ENCODE peak calls at places on chromosomes 2 and 18, in six cellular contexts. B is SK-N-SH, I is GM23338, O is iPS DF 6.9, P is brain microvascular endothelial cell, A is Peyer's patch. V is an unnamed sample. For H3K36me3, the result is how much of the 10 kb centered on the place peaks cover.

GRCh38 chr2:56244911-56245530 is 61.2 kb downstream of the CCDC85A start:
- DNase-seq in B (no peak), I (no peak), O (no peak), P (no peak), A (no peak), V (no peak)

GRCh38 chr2:58932801-58933200 is 691.7 kb upstream of the FANCL start:
- DNase-seq in B (no peak), I (no peak), O (no peak), P (no peak), A (no peak), V (no peak)

GRCh38 chr18:70522183-70522582 is 233.3 kb downstream of the SOCS6 start:
- DNase-seq in B (no peak), I (no peak), O (no peak), P (no peak), A (no peak), V (no peak)

GRCh38 chr2:48107326-48107925 is 201.1 kb upstream of the FBXO11 start:
- DNase-seq in B (no peak), I (peak), O (no peak), P (peak), A (no peak), V (no peak)

GRCh38 chr2:177984739-177985138 is 87.8 kb downstream of the PDE11A start:
- DNase-seq in B (peak), I (no peak), O (no peak), P (no peak), A (no peak), V (no peak)

GRCh38 chr2:97738236-97739019 is 25.1 kb downstream of the ZAP70 start:
- DNase-seq in B (no peak), I (no peak), O (no peak), P (no peak), A (no peak), V (no peak)

GRCh38 chr18:55634545-55634944 is 46.6 kb upstream of the TCF4 start:
- DNase-seq in B (no peak), I (no peak), O (no peak), P (peak), A (no peak), V (no peak)

GRCh38 chr2:157809212-157809611 is 66.9 kb downstream of the ACVR1 start:
- DNase-seq in B (no peak), I (no peak), O (no peak), P (peak), A (no peak), V (no peak)

GRCh38 chr2:176818653-176819052 is 393.9 kb upstream of the HNRNPA3 start:
- DNase-seq in B (no peak), I (peak), O (no peak), P (no peak), A (no peak), V (no peak)

GRCh38 chr18:9631814-9632496 is 17.6 kb upstream of the PPP4R1 start:
- DNase-seq in B (no peak), I (no peak), O (no peak), P (peak), A (no peak), V (no peak)

GRCh38 chr2:190069936-190070696 is 7.6 kb upstream of the MSTN start:
- DNase-seq in B (peak), I (peak), O (no peak), P (peak), A (no peak), V (no peak)

GRCh38 chr2:95023222-95023597 is 2.3 kb upstream of the MAL start:
- DNase-seq in B (no peak), I (no peak), O (no peak), P (no peak), A (peak), V (no peak)

GRCh38 chr2:26724004-26724750 is 31.7 kb downstream of the KCNK3 start:
- DNase-seq in B (no peak), I (no peak), O (no peak), P (peak), A (no peak), V (no peak)

GRCh38 chr2:45263147-45263546 is 253.9 kb upstream of the SIX2 start:
- DNase-seq in B (peak), I (no peak), O (no peak), P (peak), A (no peak), V (no peak)

GRCh38 chr18:7817596-7817995 is 250.5 kb downstream of the PTPRM start:
- DNase-seq in B (no peak), I (no peak), O (no peak), P (no peak), A (no peak), V (no peak)

GRCh38 chr2:203718087-203718486 is 11.6 kb downstream of the CD28 start:
- DNase-seq in B (no peak), I (no peak), O (no peak), P (no peak), A (peak), V (no peak)

GRCh38 chr2:131426727-131427126 is 49.2 kb upstream of the TUBA3D start:
- DNase-seq in B (no peak), I (no peak), O (no peak), P (no peak), A (no peak), V (no peak)
- H3K4me3 ChIP-seq in B (no peak), I (no peak), O (no peak), P (no peak), A (no peak), V (no peak)

GRCh38 chr2:8202139-8202538 is 479.7 kb upstream of the ID2 start:
- DNase-seq in B (no peak), I (no peak), O (no peak), P (no peak), A (no peak), V (no peak)

GRCh38 chr2:8198776-8199382 is 483.0 kb upstream of the ID2 start:
- DNase-seq in B (no peak), I (no peak), O (no peak), P (no peak), A (no peak), V (no peak)

GRCh38 chr2:8209494-8209893 is 472.4 kb upstream of the ID2 start:
- DNase-seq in B (no peak), I (no peak), O (no peak), P (no peak), A (no peak), V (no peak)

GRCh38 chr2:8203354-8203753 is 478.5 kb upstream of the ID2 start:
- DNase-seq in B (peak), I (no peak), O (no peak), P (no peak), A (no peak), V (no peak)

DNA sequence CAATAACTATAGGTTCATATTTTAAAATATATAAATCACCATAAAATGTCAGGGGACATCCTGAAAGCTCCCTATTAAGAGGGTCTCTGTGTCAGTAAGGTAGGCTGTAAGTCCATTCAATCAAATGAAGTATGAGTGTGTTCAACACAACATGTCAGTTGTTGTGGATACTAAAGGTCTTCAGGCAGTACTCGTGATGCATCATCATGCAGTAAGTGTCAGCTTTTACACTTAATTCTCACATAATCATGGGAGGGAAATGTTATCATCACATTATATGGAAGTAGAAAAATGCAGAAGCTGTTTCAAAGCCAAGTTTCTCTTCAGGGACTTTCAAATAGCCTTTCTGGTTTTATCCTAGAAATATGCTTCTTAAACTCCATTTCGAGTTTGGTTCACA is 477.2 kb upstream of the ID2 start:
- DNase-seq in B (no peak), I (no peak), O (no peak), P (no peak), A (no peak), V (no peak)
- H3K36me3 ChIP-seq in B (under half), I (under half), O (under half), P (under half), A (under half), V (under half)

GRCh38 chr2:106816974-106817373 is 69.0 kb downstream of the ST6GAL2 start:
- DNase-seq in B (no peak), I (no peak), O (no peak), P (no peak), A (no peak), V (no peak)

DNA sequence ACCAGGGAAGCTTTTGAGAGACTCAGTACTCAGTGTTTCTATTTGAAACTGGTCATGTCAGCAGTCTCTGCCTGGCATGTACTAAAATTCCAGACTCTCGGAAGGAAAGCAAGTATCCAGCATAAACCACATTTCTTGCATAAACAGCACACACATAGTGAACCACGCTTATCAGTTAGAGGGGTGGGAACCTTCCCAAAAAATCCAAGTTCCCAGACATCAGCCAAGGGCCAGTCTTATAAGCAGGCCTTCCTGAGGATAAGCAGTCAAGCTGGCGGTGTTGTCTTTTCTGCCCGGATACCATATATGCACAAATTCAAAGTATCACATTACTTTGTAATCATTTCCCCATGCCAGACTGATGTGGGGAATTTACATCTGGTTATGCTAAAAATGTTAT is 73.6 kb downstream of the ST6GAL2 start:
- DNase-seq in B (no peak), I (no peak), O (no peak), P (peak), A (no peak), V (no peak)
- H3K4me3 ChIP-seq in B (no peak), I (no peak), O (no peak), P (no peak), A (no peak), V (no peak)

GRCh38 chr2:1655461-1655860 is 88.9 kb downstream of the PXDN start:
- DNase-seq in B (no peak), I (no peak), O (no peak), P (peak), A (no peak), V (no peak)
- H3K36me3 ChIP-seq in B (under half), I (under half), O (under half), P (under half), A (under half), V (under half)